ENCODE peak calls at places on chromosomes 3 and 15, in nine cellular contexts. R is mammary epithelial cell, F is AG04450, N is fibroblast of lung, A is psoas muscle, O is dorsolateral prefrontal cortex, C is activated B cell treated with CpG ODN at 0.5 μM for 24 hours, Y is H1, Q is progenitor cell of endocrine pancreas. B is an unnamed sample.

GRCh38 chr3:176767385-176767784 is 429.9 kb downstream of the TBL1XR1 start:
- DNase-seq in R (peak; percentile 98), F (peak; percentile 6), N (peak; percentile 99), A (no peak), O (no peak), C (no peak), Y (no peak), Q (no peak), B (peak; percentile 91)

GRCh38 chr15:98668566-98669308 is 20.4 kb downstream of the IGF1R start:
- DNase-seq in R (peak; percentile 93), F (no peak), N (peak; percentile 78), A (no peak), O (no peak), C (no peak), Y (no peak), Q (no peak), B (peak; percentile 93)

GRCh38 chr15:34760909-34761308 is 6.1 kb upstream of the GJD2 start:
- DNase-seq in R (no peak), F (no peak), N (no peak), A (no peak), O (no peak), C (no peak), Y (no peak), Q (no peak), B (no peak)

GRCh38 chr3:32973982-32974381 is 22.5 kb downstream of the CCR4 start:
- DNase-seq in R (no peak), F (peak; percentile 29), N (peak; percentile 14), A (no peak), O (no peak), C (no peak), Y (no peak), Q (no peak), B (peak; percentile 33)

GRCh38 chr3:2968475-2968874 is 141.7 kb downstream of the IL5RA start:
- DNase-seq in R (no peak), F (no peak), N (no peak), A (no peak), O (no peak), C (no peak), Y (no peak), Q (no peak), B (no peak)

GRCh38 chr3:78140866-78141658 is 1101.2 kb downstream of the ROBO2 start:
- DNase-seq in R (peak; percentile 77), F (peak; percentile 26), N (peak; percentile 89), A (no peak), O (no peak), C (no peak), Y (no peak), Q (no peak), B (peak; percentile 91)

GRCh38 chr3:188396900-188397299 is 242.9 kb downstream of the LPP start:
- DNase-seq in R (no peak), F (no peak), N (no peak), A (no peak), O (no peak), C (no peak), Y (no peak), Q (no peak), B (no peak)

GRCh38 chr15:29682781-29683180 is 139.5 kb downstream of the TJP1 start:
- DNase-seq in R (peak; percentile 27), F (no peak), N (peak; percentile 58), A (no peak), O (no peak), C (no peak), Y (no peak), Q (no peak), B (peak; percentile 55)

DNA sequence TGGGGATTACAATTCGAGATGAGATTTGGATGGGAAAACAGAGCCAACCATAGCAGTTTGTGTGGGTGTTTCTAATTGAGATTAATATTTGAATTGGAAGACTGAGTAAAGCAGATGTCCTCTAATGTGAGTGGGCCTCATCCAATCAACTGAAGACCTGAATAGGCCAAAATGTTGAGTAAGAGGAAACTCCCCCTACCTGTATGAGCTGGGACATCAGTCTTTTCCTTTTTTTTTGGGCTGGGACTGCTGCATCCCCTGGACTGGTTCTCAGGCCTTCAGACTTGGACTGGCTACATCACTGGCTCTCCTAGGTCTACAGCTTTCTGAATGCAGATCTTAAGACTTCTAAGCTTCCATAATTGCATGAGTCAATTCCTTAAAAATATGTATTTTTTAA is 144.1 kb downstream of the CD47 start:
- DNase-seq in R (no peak), F (no peak), N (no peak), A (no peak), O (no peak), C (no peak), Y (no peak), Q (no peak), B (no peak)
- TF ChIP-seq CTCF in R (no peak), F (no peak), N (no peak), A (no peak), O (no peak), C (no peak), Y (no peak), Q (no peak), B (no peak)

GRCh38 chr3:67608034-67608433 is 46.4 kb downstream of the SUCLG2 start:
- DNase-seq in R (no peak), F (no peak), N (no peak), A (no peak), O (no peak), C (no peak), Y (no peak), Q (no peak), B (no peak)

GRCh38 chr3:67602816-67603215 is 51.6 kb downstream of the SUCLG2 start:
- DNase-seq in R (no peak), F (no peak), N (no peak), A (no peak), O (no peak), C (no peak), Y (no peak), Q (no peak), B (no peak)

GRCh38 chr3:67601385-67601784 is 53.0 kb downstream of the SUCLG2 start:
- DNase-seq in R (peak; percentile 3), F (no peak), N (no peak), A (no peak), O (no peak), C (no peak), Y (no peak), Q (no peak), B (peak; percentile 4)

GRCh38 chr3:67601919-67602608 is 52.3 kb downstream of the SUCLG2 start:
- DNase-seq in R (no peak), F (no peak), N (peak; percentile 42), A (no peak), O (no peak), C (no peak), Y (no peak), Q (no peak), B (no peak)

GRCh38 chr3:67605377-67605776 is 49.0 kb downstream of the SUCLG2 start:
- DNase-seq in R (peak; percentile 42), F (peak; percentile 50), N (peak; percentile 83), A (no peak), O (no peak), C (no peak), Y (no peak), Q (no peak), B (peak; percentile 62)
- TF ChIP-seq CTCF in R (peak; percentile 31), F (peak; percentile 71), N (peak; percentile 56), A (no peak), O (no peak), C (no peak), Y (no peak), Q (no peak), B (no peak)

DNA sequence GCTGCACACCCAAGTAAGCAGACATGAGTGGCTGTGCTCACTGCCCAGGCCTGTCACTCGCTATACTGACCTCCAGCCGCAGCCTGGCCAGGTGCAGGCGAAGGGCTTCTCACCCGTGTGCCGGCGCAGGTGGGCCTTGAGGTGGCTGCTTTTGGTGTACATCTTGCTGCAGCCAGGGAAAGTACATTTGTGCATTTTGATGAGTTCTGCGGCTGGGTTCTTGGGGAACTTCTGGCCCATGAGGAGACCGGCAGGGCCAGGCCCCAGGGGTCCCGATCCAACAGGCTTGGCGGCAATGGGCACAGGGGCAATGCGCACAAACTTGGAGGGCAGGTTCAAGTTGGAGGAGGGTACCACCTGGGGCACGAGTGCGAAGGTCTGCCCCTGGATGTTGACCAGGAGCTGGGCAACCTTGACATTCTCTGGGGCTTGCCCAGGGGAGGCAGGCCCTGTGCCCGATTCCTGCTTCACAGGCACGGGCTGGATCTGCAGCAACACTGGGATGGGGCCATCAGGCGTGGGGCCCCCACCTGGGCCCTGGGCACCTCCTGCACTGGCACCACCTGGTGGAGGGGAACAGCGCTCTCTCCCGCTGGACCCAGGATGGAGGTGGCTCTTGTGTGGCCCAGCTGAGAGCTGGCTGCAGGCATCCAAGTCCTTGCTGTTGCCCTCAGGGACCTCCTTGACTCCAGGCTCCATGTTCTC is 5.3 kb downstream of the KLF15 start:
- DNase-seq in R (no peak), F (no peak), N (no peak), A (peak; percentile 52), O (peak; percentile 6), C (peak; percentile 2), Y (no peak), Q (no peak), B (no peak)
- TF ChIP-seq CTCF in R (peak; percentile 23), F (no peak), N (no peak), A (no peak), O (no peak), C (no peak), Y (no peak), Q (no peak), B (peak; percentile 9)

GRCh38 chr3:51384730-51385473 is at the start of gene MANF:
- DNase-seq in R (peak; percentile 98), F (peak; percentile 94), N (peak; percentile 98), A (peak; percentile 99), O (peak; percentile 98), C (peak; percentile 89), Y (peak; percentile 93), Q (peak; percentile 94), B (peak; percentile 99)

GRCh38 chr3:51384145-51384729 is 854 bp upstream of the MANF start:
- DNase-seq in R (no peak), F (no peak), N (peak; percentile 22), A (no peak), O (no peak), C (no peak), Y (peak; percentile 62), Q (peak; percentile 24), B (no peak)

GRCh38 chr3:51385621-51386091 is 565 bp downstream of the MANF start:
- DNase-seq in R (no peak), F (no peak), N (no peak), A (no peak), O (peak; percentile 8), C (no peak), Y (no peak), Q (no peak), B (no peak)

GRCh38 chr3:51386852-51387229 is 1.8 kb downstream of the MANF start:
- DNase-seq in R (no peak), F (no peak), N (no peak), A (no peak), O (peak; percentile 9), C (no peak), Y (peak; percentile 27), Q (no peak), B (no peak)

DNA sequence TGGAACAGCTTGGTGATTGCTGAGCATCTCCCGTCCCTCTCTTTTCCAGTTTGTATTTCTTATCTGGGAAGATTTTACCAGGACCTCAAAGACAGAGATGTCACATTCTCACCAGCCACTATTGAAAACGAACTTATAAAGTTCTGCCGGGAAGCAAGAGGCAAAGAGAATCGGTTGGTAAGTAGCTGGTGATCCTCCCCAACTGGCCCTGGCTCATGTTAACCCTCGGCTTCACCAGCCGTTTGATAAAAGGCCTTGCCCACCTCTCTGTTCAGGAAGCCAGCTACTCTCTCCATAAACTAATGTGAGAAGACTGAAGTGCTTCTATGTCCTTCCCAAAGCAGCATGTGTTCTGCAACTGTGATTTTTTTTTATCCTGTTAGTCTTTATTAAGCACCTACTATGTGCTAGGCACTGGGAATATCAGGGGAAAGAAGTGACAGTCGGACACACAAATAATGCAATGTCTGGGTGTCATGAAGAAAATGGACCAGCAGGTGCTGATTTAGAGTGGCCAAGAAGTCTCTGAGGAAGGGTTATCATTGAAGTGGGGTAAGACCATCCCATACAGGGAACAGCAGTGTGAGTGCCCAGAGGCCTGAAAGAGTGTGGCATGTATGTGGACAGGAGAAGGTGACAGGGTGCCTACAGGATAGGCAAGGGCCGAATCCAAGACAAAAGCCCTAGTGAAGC is 1.2 kb downstream of the MANF start:
- DNase-seq in R (no peak), F (no peak), N (no peak), A (no peak), O (no peak), C (no peak), Y (peak; percentile 23), Q (no peak), B (no peak)
- TF ChIP-seq CTCF in R (no peak), F (peak; percentile 10), N (no peak), A (no peak), O (no peak), C (no peak), Y (no peak), Q (no peak), B (no peak)